ENCODE peak calls at places on chromosomes 12 and 14, in ten cellular contexts. G, I, K, Q, Z, L, S, Y, O and A are unnamed samples.

GRCh38 chr12:96687719-96688118 is 198.3 kb downstream of the CFAP54 start:
- DNase-seq in I (no peak), Y (no peak), G (no peak), Q (no peak), O (no peak), S (no peak), L (no peak), K (no peak), Z (no peak), A (no peak)

GRCh38 chr12:6466184-6466573 is 4.3 kb downstream of the VAMP1 start:
- DNase-seq in Y (no peak), Z (no peak), S (no peak), G (no peak), K (no peak), I (no peak), O (no peak), Q (no peak), L (no peak), A (no peak)

GRCh38 chr14:61296707-61297502 is 15.8 kb upstream of the TMEM30B start:
- DNase-seq in Q (peak), L (no peak), S (peak), K (peak), Z (no peak), O (peak), G (no peak), Y (peak), I (no peak), A (peak)

GRCh38 chr12:109736552-109737108 is 23.0 kb downstream of the FAM222A start:
- DNase-seq in G (no peak), O (no peak), I (peak), Y (peak), Q (peak), K (peak), S (no peak), Z (peak), L (peak), A (no peak)

GRCh38 chr12:132600048-132601032 is 10.0 kb downstream of the LRCOL1 start:
- DNase-seq in Q (peak), Z (peak), Y (peak), L (peak), I (peak), S (peak), G (peak), K (peak), O (peak), A (no peak)

GRCh38 chr14:75196468-75196867 is 20.1 kb upstream of the TMED10 start:
- DNase-seq in I (no peak), Y (no peak), Q (no peak), L (no peak), Z (no peak), K (no peak), S (no peak), O (no peak), G (no peak), A (no peak)

GRCh38 chr12:12561305-12562015 is 1.2 kb downstream of the DUSP16 start:
- DNase-seq in O (no peak), L (peak), Z (peak), Q (peak), S (no peak), K (peak), Y (peak), G (peak), I (no peak), A (no peak)

GRCh38 chr14:67555518-67556090 is 22.5 kb downstream of the PLEKHH1 start:
- DNase-seq in Y (no peak), S (no peak), I (no peak), K (peak), L (no peak), G (peak), Z (no peak), O (no peak), Q (no peak), A (no peak)

GRCh38 chr14:50999726-51000125 is 55.4 kb upstream of the PYGL start:
- DNase-seq in L (no peak), K (no peak), I (no peak), Z (no peak), Q (no peak), O (no peak), Y (no peak), S (no peak), G (no peak), A (no peak)

GRCh38 chr14:100022772-100023451 is 42.3 kb upstream of the EVL start:
- DNase-seq in G (no peak), O (no peak), I (peak), Q (no peak), Y (peak), K (no peak), Z (peak), L (peak), S (no peak), A (no peak)

GRCh38 chr14:22164616-22165015 is 424.4 kb downstream of the DAD1 start:
- DNase-seq in O (no peak), Q (peak), I (peak), Z (no peak), G (no peak), S (no peak), Y (no peak), L (no peak), K (no peak), A (no peak)

GRCh38 chr14:87837306-87837705 is 155.7 kb downstream of the GALC start:
- DNase-seq in K (no peak), Z (no peak), Q (no peak), L (no peak), O (no peak), Y (no peak), G (no peak), I (no peak), S (no peak), A (peak)

GRCh38 chr14:87073880-87074570 is 919.0 kb downstream of the GALC start:
- DNase-seq in Z (no peak), Y (no peak), O (no peak), S (no peak), G (no peak), I (peak), L (no peak), Q (no peak), K (no peak), A (no peak)

GRCh38 chr12:24911284-24911791 is 37.6 kb downstream of the BCAT1 start:
- DNase-seq in Q (peak), G (no peak), Z (no peak), Y (peak), L (no peak), K (no peak), O (no peak), I (no peak), S (no peak), A (no peak)

GRCh38 chr12:93426406-93426805 is 15.3 kb downstream of the UBE2N start:
- DNase-seq in Q (no peak), S (no peak), G (no peak), Y (no peak), K (no peak), L (no peak), O (no peak), Z (no peak), I (no peak), A (no peak)

GRCh38 chr12:6039894-6040601 is 84.4 kb downstream of the VWF start:
- DNase-seq in Q (peak), Z (peak), L (peak), G (peak), Y (peak), I (peak), S (peak), K (peak), O (peak), A (peak)

GRCh38 chr12:120015313-120015712 is 26.3 kb downstream of the BICDL1 start:
- DNase-seq in G (no peak), O (no peak), S (no peak), Q (no peak), L (no peak), K (no peak), Z (no peak), I (no peak), Y (no peak), A (no peak)

GRCh38 chr14:65745396-65746190 is 333.1 kb downstream of the FUT8 start:
- DNase-seq in I (no peak), S (no peak), Q (no peak), L (no peak), Y (peak), Z (no peak), G (no peak), K (no peak), O (no peak), A (no peak)

GRCh38 chr12:109291531-109292341 is 17.3 kb downstream of the FOXN4 start:
- DNase-seq in Y (peak), L (peak), G (peak), Z (no peak), O (no peak), Q (no peak), I (no peak), K (peak), S (no peak), A (no peak)

GRCh38 chr14:20194101-20194500 is 3.4 kb downstream of the OR11G2 start:
- DNase-seq in Q (no peak), L (no peak), Z (no peak), O (no peak), G (no peak), Y (no peak), S (no peak), K (no peak), I (no peak), A (no peak)

GRCh38 chr14:64218344-64219240 is 75.6 kb downstream of the ESR2 start:
- DNase-seq in K (peak), Y (no peak), S (no peak), O (no peak), G (no peak), I (no peak), L (no peak), Q (no peak), Z (no peak), A (no peak)

DNA sequence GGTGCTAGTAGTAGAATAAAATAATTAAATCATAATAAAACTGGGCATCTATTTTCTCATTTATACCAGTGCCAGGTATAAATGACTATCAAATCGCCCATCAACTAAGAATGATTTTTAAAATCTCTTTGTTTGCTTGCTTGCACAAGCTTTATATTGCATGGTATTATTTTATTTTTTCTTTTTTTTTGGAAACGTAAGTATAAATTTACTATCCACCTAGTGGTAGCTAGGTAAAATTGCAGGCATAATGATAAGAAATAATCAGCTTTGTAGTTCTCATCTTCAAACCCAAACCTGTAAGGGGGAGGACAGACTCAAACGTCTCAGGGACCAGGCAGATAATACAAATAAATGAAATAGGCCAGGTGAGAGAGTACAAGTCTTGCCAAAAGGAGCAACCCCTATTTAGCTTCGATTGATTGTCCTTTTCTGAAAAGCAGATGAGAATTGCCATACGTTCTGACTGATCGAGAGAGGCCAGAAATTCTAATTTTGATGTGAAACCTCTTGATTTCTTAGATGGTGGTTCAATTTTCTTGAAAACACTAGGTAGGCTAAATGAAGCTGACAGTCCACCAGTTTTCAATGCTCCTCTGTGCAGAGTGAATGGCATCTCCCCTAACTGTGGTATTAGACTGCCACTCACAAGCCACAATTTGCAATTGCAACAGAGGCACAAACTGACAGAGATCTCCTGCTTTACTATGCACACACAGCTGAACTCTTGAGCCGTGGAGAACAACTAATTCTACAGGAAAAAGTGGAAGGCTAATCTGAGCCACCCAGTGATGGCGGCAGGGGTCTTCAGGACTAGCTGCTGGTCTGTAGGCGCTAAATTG is 189.3 kb downstream of the DACT1 start:
- DNase-seq in O (no peak), Y (no peak), I (no peak), S (no peak), Q (no peak), K (no peak), G (no peak), L (no peak), Z (no peak), A (no peak)
- H3K27ac ChIP-seq in O (no peak), Y (no peak), I (no peak), S (no peak), Q (no peak), K (no peak), G (no peak), L (no peak), Z (no peak), A (no peak)

GRCh38 chr12:83808591-83808990 is 1104.0 kb downstream of the SLC6A15 start:
- DNase-seq in Y (no peak), G (no peak), Q (no peak), S (no peak), L (no peak), K (no peak), Z (no peak), I (no peak), O (no peak), A (no peak)
- H3K27ac ChIP-seq in Y (no peak), G (no peak), Q (no peak), S (no peak), L (no peak), K (no peak), Z (no peak), I (no peak), O (no peak), A (no peak)

GRCh38 chr12:57766464-57767311 is at the start of gene CYP27B1:
- DNase-seq in K (peak), S (no peak), O (no peak), Z (no peak), Y (no peak), G (no peak), I (peak), Q (no peak), L (peak), A (no peak)

GRCh38 chr12:57763881-57764661 is 2.8 kb downstream of the CYP27B1 start:
- DNase-seq in Q (no peak), Y (no peak), I (no peak), O (no peak), Z (no peak), S (no peak), K (no peak), G (no peak), L (no peak), A (no peak)

GRCh38 chr12:57764662-57765002 is 2.2 kb downstream of the CYP27B1 start:
- DNase-seq in Y (no peak), G (no peak), S (no peak), K (no peak), Z (no peak), O (no peak), Q (no peak), I (no peak), L (no peak), A (no peak)

GRCh38 chr12:57765698-57766463 is 997 bp downstream of the CYP27B1 start:
- DNase-seq in Q (no peak), Y (no peak), O (no peak), K (no peak), Z (no peak), I (no peak), S (no peak), L (no peak), G (no peak), A (no peak)

GRCh38 chr12:57765003-57765697 is 1.7 kb downstream of the CYP27B1 start:
- DNase-seq in I (no peak), Z (no peak), O (peak), K (peak), L (peak), S (no peak), G (no peak), Q (no peak), Y (no peak), A (no peak)
- H3K27ac ChIP-seq in I (no peak), Z (no peak), O (peak), K (no peak), L (no peak), S (peak), G (no peak), Q (no peak), Y (no peak), A (no peak)

DNA sequence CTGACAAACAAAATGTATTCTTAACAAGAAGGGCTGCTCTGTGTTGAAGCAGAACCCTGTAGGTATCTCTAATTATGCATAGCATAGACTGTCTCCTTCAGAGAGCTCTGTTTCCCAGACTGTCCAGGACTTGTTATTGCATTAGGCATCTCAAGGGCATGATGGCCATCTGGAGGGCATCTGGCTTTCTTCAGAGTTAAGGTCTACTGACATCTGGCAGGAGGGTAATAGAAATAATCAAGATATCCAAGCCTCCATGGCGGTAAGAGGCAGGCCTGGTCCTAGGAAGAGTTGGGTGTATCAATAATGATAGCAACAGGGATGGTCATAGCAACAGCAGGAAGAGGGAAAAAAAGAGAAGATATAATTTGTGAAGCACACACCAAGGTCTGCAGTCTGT is 161.2 kb downstream of the TTC8 start:
- DNase-seq in Z (no peak), O (no peak), I (no peak), K (peak), G (no peak), S (no peak), Y (no peak), L (peak), Q (no peak), A (no peak)
- H3K27ac ChIP-seq in Z (no peak), O (peak), I (no peak), K (no peak), G (no peak), S (peak), Y (peak), L (no peak), Q (peak), A (no peak)

DNA sequence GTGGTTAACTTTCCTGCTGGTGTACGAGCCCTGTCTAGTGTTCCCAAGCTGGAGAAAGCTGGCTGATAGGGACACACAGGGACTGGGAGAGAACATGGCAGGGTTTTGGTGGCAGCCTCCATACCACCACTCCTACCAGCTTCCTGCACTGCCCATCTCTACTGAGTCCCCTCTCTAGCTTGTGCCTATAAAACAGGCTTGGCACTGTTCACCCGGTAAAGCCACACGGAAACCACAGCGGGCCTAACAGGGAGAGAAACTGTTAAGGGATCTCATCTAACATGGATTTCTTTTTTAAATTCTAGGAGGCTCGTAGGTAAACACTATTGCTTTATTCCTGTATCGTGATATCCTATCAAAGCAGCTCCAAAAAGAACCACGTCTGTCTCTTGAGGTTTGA is 204.7 kb downstream of the TTC7B start:
- DNase-seq in I (no peak), Q (no peak), G (no peak), Y (no peak), O (no peak), L (peak), K (no peak), Z (no peak), S (no peak), A (no peak)
- H3K27ac ChIP-seq in I (no peak), Q (no peak), G (peak), Y (no peak), O (no peak), L (no peak), K (no peak), Z (no peak), S (no peak), A (no peak)

DNA sequence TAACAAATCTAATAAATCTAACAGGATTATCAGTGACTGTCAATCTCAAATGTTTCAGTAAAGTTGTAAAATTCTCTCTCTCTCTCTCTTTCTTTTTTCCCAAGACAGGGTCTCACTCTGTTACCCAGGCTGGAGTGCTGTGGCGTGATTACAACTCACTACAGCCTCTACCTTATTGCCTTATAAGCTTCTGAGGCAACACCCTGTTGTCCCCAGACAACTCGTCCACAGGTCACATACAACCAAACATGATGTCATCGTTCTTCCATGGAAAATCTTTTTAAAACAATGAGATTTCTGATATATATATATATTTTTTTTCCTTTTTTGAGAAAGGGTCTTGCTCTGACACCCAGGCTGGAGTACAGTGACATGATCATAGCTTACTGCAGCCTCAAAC is 151.4 kb upstream of the RGS6 start:
- DNase-seq in G (no peak), K (no peak), S (no peak), L (no peak), Q (no peak), I (no peak), O (no peak), Y (no peak), Z (no peak), A (no peak)
- H3K27ac ChIP-seq in G (no peak), K (no peak), S (no peak), L (no peak), Q (no peak), I (no peak), O (no peak), Y (no peak), Z (no peak), A (no peak)